ENCODE peak calls at places on chromosomes 1 and 21, in six cellular contexts. U, E, V, O, Y and Q are unnamed samples.

GRCh38 chr21:15005391-15005790 is 59.4 kb downstream of the NRIP1 start:
- DNase-seq in U (peak), E (no peak), V (no peak), O (no peak), Y (peak), Q (no peak)

GRCh38 chr1:37945743-37946702 is 830 bp downstream of the INPP5B start:
- DNase-seq in U (no peak), E (no peak), V (peak), O (peak), Y (no peak), Q (peak)

GRCh38 chr1:116416854-116417513 is 43.9 kb downstream of the ATP1A1 start:
- DNase-seq in U (no peak), E (no peak), V (no peak), O (no peak), Y (no peak), Q (no peak)

GRCh38 chr1:97377432-97378034 is 543.3 kb downstream of the DPYD start:
- DNase-seq in U (no peak), E (no peak), V (no peak), O (no peak), Y (no peak), Q (no peak)

GRCh38 chr1:46580140-46580903 is 23.7 kb downstream of the MKNK1 start:
- DNase-seq in U (no peak), E (no peak), V (no peak), O (no peak), Y (no peak), Q (no peak)

GRCh38 chr21:44006017-44006624 is 6.0 kb upstream of the TRAPPC10 start:
- DNase-seq in U (no peak), E (no peak), V (peak), O (peak), Y (no peak), Q (no peak)

GRCh38 chr1:74534241-74534640 is 21.8 kb upstream of the LRRC53 start:
- DNase-seq in U (no peak), E (no peak), V (no peak), O (peak), Y (no peak), Q (no peak)

GRCh38 chr1:230621290-230622022 is 20.8 kb upstream of the COG2 start:
- DNase-seq in U (peak), E (no peak), V (no peak), O (no peak), Y (no peak), Q (no peak)

GRCh38 chr21:21084179-21084578 is 86.0 kb downstream of the NCAM2 start:
- DNase-seq in U (no peak), E (no peak), V (no peak), O (no peak), Y (no peak), Q (no peak)

GRCh38 chr1:116855788-116856187 is 53.9 kb upstream of the PTGFRN start:
- DNase-seq in U (peak), E (no peak), V (no peak), O (no peak), Y (no peak), Q (no peak)

GRCh38 chr1:117167402-117167801 is 43.3 kb downstream of the VTCN1 start:
- DNase-seq in U (no peak), E (no peak), V (no peak), O (no peak), Y (no peak), Q (no peak)

GRCh38 chr21:24150753-24151152 is 1456.5 kb downstream of the MRPL39 start:
- DNase-seq in U (no peak), E (no peak), V (no peak), O (no peak), Y (no peak), Q (no peak)

GRCh38 chr1:117320515-117320914 is 46.7 kb upstream of the MAN1A2 start:
- DNase-seq in U (no peak), E (no peak), V (no peak), O (no peak), Y (no peak), Q (no peak)

GRCh38 chr1:58545591-58546519 is 671 bp downstream of the OMA1 start:
- DNase-seq in U (peak), E (peak), V (peak), O (peak), Y (peak), Q (peak)

GRCh38 chr1:169550294-169550693 is 36.0 kb downstream of the F5 start:
- DNase-seq in U (peak), E (no peak), V (no peak), O (no peak), Y (no peak), Q (no peak)

GRCh38 chr1:91617242-91617837 is 116.7 kb downstream of the CDC7 start:
- DNase-seq in U (peak), E (peak), V (no peak), O (no peak), Y (no peak), Q (peak)

GRCh38 chr1:161089251-161089924 is at the start of gene NECTIN4:
- DNase-seq in U (no peak), E (no peak), V (no peak), O (no peak), Y (no peak), Q (no peak)

GRCh38 chr1:158145173-158145719 is 35.4 kb upstream of the CD1D start:
- DNase-seq in U (no peak), E (no peak), V (no peak), O (peak), Y (no peak), Q (peak)

GRCh38 chr1:29343908-29344307 is 107.6 kb downstream of the PTPRU start:
- DNase-seq in U (no peak), E (no peak), V (no peak), O (no peak), Y (no peak), Q (no peak)

GRCh38 chr1:92756537-92756936 is 28.4 kb downstream of the EVI5 start:
- DNase-seq in U (peak), E (no peak), V (no peak), O (no peak), Y (no peak), Q (no peak)

GRCh38 chr1:27993241-27993640 is 33.5 kb downstream of the XKR8 start:
- DNase-seq in U (no peak), E (no peak), V (no peak), O (no peak), Y (peak), Q (no peak)

GRCh38 chr1:187413770-187414169 is 585.0 kb downstream of the PLA2G4A start:
- DNase-seq in U (peak), E (no peak), V (no peak), O (no peak), Y (no peak), Q (no peak)

GRCh38 chr1:182913401-182913800 is 39.6 kb downstream of the SHCBP1L start:
- DNase-seq in U (no peak), E (no peak), V (no peak), O (no peak), Y (no peak), Q (no peak)

GRCh38 chr1:46137901-46138300 is 5.5 kb upstream of the PIK3R3 start:
- DNase-seq in U (no peak), E (no peak), V (no peak), O (peak), Y (no peak), Q (no peak)

GRCh38 chr1:244968431-244968830 is 104.1 kb upstream of the HNRNPU start:
- DNase-seq in U (no peak), E (no peak), V (no peak), O (no peak), Y (no peak), Q (no peak)

GRCh38 chr1:1073743-1074587 is at the start of gene RNF223:
- DNase-seq in U (no peak), E (no peak), V (no peak), O (no peak), Y (no peak), Q (no peak)

GRCh38 chr1:192639607-192640368 is 3.8 kb downstream of the RGS13 start:
- DNase-seq in U (no peak), E (no peak), V (no peak), O (peak), Y (peak), Q (no peak)

GRCh38 chr1:40879487-40880175 is 17.5 kb upstream of the CITED4 start:
- DNase-seq in U (no peak), E (no peak), V (no peak), O (no peak), Y (no peak), Q (no peak)

GRCh38 chr1:58065520-58065919 is 481.0 kb downstream of the OMA1 start:
- DNase-seq in U (peak), E (no peak), V (no peak), O (no peak), Y (no peak), Q (no peak)

GRCh38 chr1:87513270-87513669 is 184.6 kb downstream of the LMO4 start:
- DNase-seq in U (no peak), E (no peak), V (no peak), O (no peak), Y (no peak), Q (no peak)

GRCh38 chr21:33690874-33691273 is 48.6 kb downstream of the ITSN1 start:
- DNase-seq in U (no peak), E (no peak), V (no peak), O (no peak), Y (no peak), Q (no peak)

GRCh38 chr1:43766086-43766784 is 58.9 kb downstream of the ST3GAL3 start:
- DNase-seq in U (peak), E (no peak), V (no peak), O (no peak), Y (no peak), Q (no peak)

GRCh38 chr1:213277036-213277435 is 226.0 kb downstream of the RPS6KC1 start:
- DNase-seq in U (no peak), E (no peak), V (no peak), O (no peak), Y (no peak), Q (no peak)

GRCh38 chr1:243748706-243749283 is 101.2 kb downstream of the AKT3 start:
- DNase-seq in U (peak), E (peak), V (no peak), O (peak), Y (no peak), Q (no peak)

GRCh38 chr1:209445576-209445975 is 137.9 kb upstream of the CAMK1G start:
- DNase-seq in U (no peak), E (no peak), V (no peak), O (no peak), Y (no peak), Q (no peak)

GRCh38 chr1:205273551-205273982 is 45.8 kb downstream of the TMCC2 start:
- DNase-seq in U (peak), E (peak), V (peak), O (no peak), Y (peak), Q (peak)

GRCh38 chr21:41170442-41170841 is 2.5 kb downstream of the BACE2 start:
- DNase-seq in U (peak), E (peak), V (no peak), O (no peak), Y (peak), Q (no peak)

GRCh38 chr1:246836169-246836568 is 95.6 kb downstream of the AHCTF1 start:
- DNase-seq in U (peak), E (no peak), V (no peak), O (no peak), Y (no peak), Q (no peak)

GRCh38 chr1:7643445-7643844 is 127.7 kb upstream of the VAMP3 start:
- DNase-seq in U (no peak), E (no peak), V (no peak), O (no peak), Y (no peak), Q (no peak)

GRCh38 chr1:154970631-154971340 is at the start of gene SHC1:
- DNase-seq in U (no peak), E (peak), V (peak), O (peak), Y (peak), Q (peak)